ENCODE peak calls at places on chromosomes 11 and 22, in five cellular contexts. One of them, this sample, is unnamed. For H3K4me1, the result is how much of the 10 kb centered on the place peaks cover.

GRCh38 chr11:101470881-101471535 is 112.8 kb downstream of the TRPC6 start:
- DNase-seq in adrenal gland: no peak
- DNase-seq in Panc1: no peak
- DNase-seq in CD8-positive, alpha-beta T cell: no peak
- DNase-seq in pancreas: no peak
- DNase-seq in this sample: no peak

GRCh38 chr11:104060820-104061219 is 24.4 kb downstream of the DDI1 start:
- DNase-seq in pancreas: no peak
- DNase-seq in CD8-positive, alpha-beta T cell: no peak
- DNase-seq in Panc1: no peak
- DNase-seq in adrenal gland: no peak
- DNase-seq in this sample: no peak

GRCh38 chr22:37906364-37907008 is 389 bp downstream of the MICALL1 start:
- DNase-seq in CD8-positive, alpha-beta T cell: no peak
- DNase-seq in adrenal gland: no peak
- DNase-seq in Panc1: no peak
- DNase-seq in pancreas: peak
- DNase-seq in this sample: peak

GRCh38 chr22:32957093-32957835 is 100.9 kb downstream of the SYN3 start:
- DNase-seq in pancreas: no peak
- DNase-seq in adrenal gland: no peak
- DNase-seq in Panc1: no peak
- DNase-seq in CD8-positive, alpha-beta T cell: no peak
- DNase-seq in this sample: no peak

GRCh38 chr22:50576070-50576469 is 2.2 kb downstream of the CPT1B start:
- DNase-seq in pancreas: no peak
- DNase-seq in adrenal gland: no peak
- DNase-seq in CD8-positive, alpha-beta T cell: no peak
- DNase-seq in Panc1: no peak
- DNase-seq in this sample: no peak

GRCh38 chr11:81995907-81996306 is 737.8 kb downstream of the FAM181B start:
- DNase-seq in pancreas: no peak
- DNase-seq in Panc1: no peak
- DNase-seq in CD8-positive, alpha-beta T cell: no peak
- DNase-seq in adrenal gland: no peak
- DNase-seq in this sample: no peak

GRCh38 chr11:44955019-44955738 is 4.5 kb upstream of the TP53I11 start:
- DNase-seq in Panc1: no peak
- DNase-seq in pancreas: no peak
- DNase-seq in adrenal gland: peak
- DNase-seq in CD8-positive, alpha-beta T cell: no peak
- DNase-seq in this sample: no peak

GRCh38 chr11:83220279-83220678 is 26.8 kb downstream of the ANKRD42 start:
- DNase-seq in adrenal gland: no peak
- DNase-seq in CD8-positive, alpha-beta T cell: no peak
- DNase-seq in Panc1: no peak
- DNase-seq in pancreas: no peak
- DNase-seq in this sample: no peak

GRCh38 chr11:19432370-19433163 is 191.8 kb upstream of the E2F8 start:
- DNase-seq in adrenal gland: no peak
- DNase-seq in CD8-positive, alpha-beta T cell: no peak
- DNase-seq in Panc1: no peak
- DNase-seq in pancreas: no peak
- DNase-seq in this sample: peak

GRCh38 chr11:93169950-93170561 is 27.7 kb downstream of the SLC36A4 start:
- DNase-seq in adrenal gland: no peak
- DNase-seq in Panc1: peak
- DNase-seq in CD8-positive, alpha-beta T cell: no peak
- DNase-seq in pancreas: no peak
- DNase-seq in this sample: peak

GRCh38 chr11:114090976-114091375 is 31.5 kb downstream of the ZBTB16 start:
- DNase-seq in adrenal gland: no peak
- DNase-seq in CD8-positive, alpha-beta T cell: no peak
- DNase-seq in pancreas: no peak
- DNase-seq in Panc1: no peak
- DNase-seq in this sample: no peak

GRCh38 chr11:114088216-114088615 is 28.7 kb downstream of the ZBTB16 start:
- DNase-seq in pancreas: no peak
- DNase-seq in adrenal gland: no peak
- DNase-seq in CD8-positive, alpha-beta T cell: no peak
- DNase-seq in Panc1: no peak
- DNase-seq in this sample: no peak

GRCh38 chr11:114088836-114089235 is 29.3 kb downstream of the ZBTB16 start:
- DNase-seq in Panc1: no peak
- DNase-seq in CD8-positive, alpha-beta T cell: no peak
- DNase-seq in adrenal gland: no peak
- DNase-seq in pancreas: no peak
- DNase-seq in this sample: no peak

GRCh38 chr11:114090225-114090624 is 30.7 kb downstream of the ZBTB16 start:
- DNase-seq in CD8-positive, alpha-beta T cell: no peak
- DNase-seq in pancreas: no peak
- DNase-seq in Panc1: no peak
- DNase-seq in adrenal gland: no peak
- DNase-seq in this sample: no peak

DNA sequence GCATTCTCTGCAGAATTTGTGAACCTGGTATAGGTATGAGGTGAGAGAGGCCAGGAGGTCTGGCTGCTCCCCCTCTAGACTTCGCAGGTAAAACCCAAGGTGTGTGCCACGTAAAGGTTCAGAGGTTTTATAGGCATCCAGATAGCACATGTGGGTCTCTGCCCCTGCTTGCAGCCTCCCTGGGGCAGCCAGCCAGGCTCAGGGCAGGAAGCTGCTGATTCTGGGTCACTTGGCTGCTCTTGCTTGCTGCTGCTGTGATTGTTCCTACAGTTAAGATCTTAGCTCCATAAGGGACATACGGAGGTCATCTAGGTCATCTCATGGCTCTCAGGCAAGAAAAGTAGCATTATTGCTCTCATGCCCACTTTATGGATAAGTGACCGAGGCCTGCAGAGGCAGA is 30.2 kb downstream of the ZBTB16 start:
- DNase-seq in Panc1: no peak
- DNase-seq in pancreas: no peak
- DNase-seq in CD8-positive, alpha-beta T cell: no peak
- DNase-seq in adrenal gland: peak
- DNase-seq in this sample: no peak
- H3K27ac ChIP-seq in Panc1: no peak
- H3K27ac ChIP-seq in pancreas: no peak
- H3K27ac ChIP-seq in CD8-positive, alpha-beta T cell: no peak
- H3K27ac ChIP-seq in adrenal gland: no peak
- H3K27ac ChIP-seq in this sample: no peak

GRCh38 chr11:60315866-60316265 is 11.2 kb upstream of the MS4A6E start:
- DNase-seq in adrenal gland: no peak
- DNase-seq in Panc1: no peak
- DNase-seq in CD8-positive, alpha-beta T cell: no peak
- DNase-seq in pancreas: no peak
- DNase-seq in this sample: no peak

GRCh38 chr11:60314607-60315321 is 12.3 kb upstream of the MS4A6E start:
- DNase-seq in pancreas: no peak
- DNase-seq in adrenal gland: no peak
- DNase-seq in CD8-positive, alpha-beta T cell: no peak
- DNase-seq in Panc1: no peak
- DNase-seq in this sample: no peak

GRCh38 chr11:60321051-60321450 is 6.0 kb upstream of the MS4A6E start:
- DNase-seq in adrenal gland: no peak
- DNase-seq in pancreas: no peak
- DNase-seq in CD8-positive, alpha-beta T cell: no peak
- DNase-seq in Panc1: no peak
- DNase-seq in this sample: no peak

GRCh38 chr11:60318726-60319125 is 8.3 kb upstream of the MS4A6E start:
- DNase-seq in CD8-positive, alpha-beta T cell: no peak
- DNase-seq in adrenal gland: no peak
- DNase-seq in Panc1: no peak
- DNase-seq in pancreas: no peak
- DNase-seq in this sample: no peak

GRCh38 chr11:60316317-60316716 is 10.7 kb upstream of the MS4A6E start:
- DNase-seq in CD8-positive, alpha-beta T cell: no peak
- DNase-seq in pancreas: no peak
- DNase-seq in adrenal gland: no peak
- DNase-seq in Panc1: no peak
- DNase-seq in this sample: no peak
- TF ChIP-seq CTCF in CD8-positive, alpha-beta T cell: no peak
- TF ChIP-seq CTCF in pancreas: no peak
- TF ChIP-seq CTCF in adrenal gland: no peak
- TF ChIP-seq CTCF in Panc1: no peak
- TF ChIP-seq CTCF in this sample: no peak

GRCh38 chr11:95915051-95915450 is 8.9 kb downstream of the MTMR2 start:
- DNase-seq in adrenal gland: no peak
- DNase-seq in Panc1: no peak
- DNase-seq in CD8-positive, alpha-beta T cell: no peak
- DNase-seq in pancreas: no peak
- DNase-seq in this sample: no peak
- H3K4me1 ChIP-seq in adrenal gland: under half
- H3K4me1 ChIP-seq in Panc1: under half
- H3K4me1 ChIP-seq in CD8-positive, alpha-beta T cell: under half
- H3K4me1 ChIP-seq in pancreas: under half
- H3K4me1 ChIP-seq in this sample: under half

DNA sequence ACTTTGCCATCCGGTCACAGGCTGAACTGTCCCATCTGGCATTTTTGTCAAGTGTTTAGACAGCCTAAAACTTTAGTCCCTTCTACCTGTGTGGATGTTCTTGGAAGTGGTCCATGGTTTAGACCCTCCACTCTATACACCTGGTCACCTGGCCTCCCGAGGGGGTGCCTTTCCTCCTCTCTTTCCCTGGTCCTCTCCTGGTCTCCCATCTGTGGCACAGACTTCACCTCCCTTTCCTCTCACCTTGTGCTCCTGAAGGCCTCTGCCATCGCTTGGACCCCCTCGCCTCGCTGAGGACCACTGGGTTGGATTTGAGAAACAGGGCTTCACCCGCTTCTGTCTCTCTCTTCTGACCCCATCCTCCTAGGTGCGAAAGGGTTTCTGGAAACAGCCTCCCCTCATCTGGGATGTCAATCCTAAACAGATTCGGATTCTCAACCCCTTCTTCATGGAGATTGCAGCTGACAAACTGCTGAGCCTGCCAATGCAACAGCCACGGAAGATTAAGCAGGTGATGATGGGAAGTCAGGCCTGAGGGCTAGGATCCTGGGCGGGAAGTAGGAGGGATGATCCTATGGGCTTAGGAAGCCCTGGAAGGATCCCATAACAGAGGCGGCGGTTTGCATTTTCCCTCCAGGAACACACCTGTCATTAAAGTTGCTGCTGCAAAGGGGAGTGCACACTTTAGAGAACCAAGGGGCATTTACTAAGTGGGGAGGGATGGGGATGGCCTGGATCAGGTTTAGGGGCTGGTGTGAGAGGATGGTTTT is 53.6 kb downstream of the ST3GAL4 start:
- DNase-seq in adrenal gland: no peak
- DNase-seq in Panc1: no peak
- DNase-seq in pancreas: no peak
- DNase-seq in CD8-positive, alpha-beta T cell: no peak
- DNase-seq in this sample: no peak
- H3K27ac ChIP-seq in adrenal gland: no peak
- H3K27ac ChIP-seq in Panc1: no peak
- H3K27ac ChIP-seq in pancreas: no peak
- H3K27ac ChIP-seq in CD8-positive, alpha-beta T cell: no peak
- H3K27ac ChIP-seq in this sample: no peak

GRCh38 chr11:36945384-36945783 is 347.3 kb upstream of the RAG2 start:
- DNase-seq in pancreas: no peak
- DNase-seq in Panc1: no peak
- DNase-seq in CD8-positive, alpha-beta T cell: no peak
- DNase-seq in adrenal gland: no peak
- DNase-seq in this sample: peak
- TF ChIP-seq CTCF in pancreas: peak
- TF ChIP-seq CTCF in Panc1: peak
- TF ChIP-seq CTCF in CD8-positive, alpha-beta T cell: no peak
- TF ChIP-seq CTCF in adrenal gland: no peak
- TF ChIP-seq CTCF in this sample: peak

GRCh38 chr22:41478891-41479521 is 10.1 kb downstream of the ACO2 start:
- DNase-seq in pancreas: no peak
- DNase-seq in CD8-positive, alpha-beta T cell: no peak
- DNase-seq in Panc1: no peak
- DNase-seq in adrenal gland: peak
- DNase-seq in this sample: no peak
- H3K4me1 ChIP-seq in pancreas: under half
- H3K4me1 ChIP-seq in CD8-positive, alpha-beta T cell: under half
- H3K4me1 ChIP-seq in Panc1: under half
- H3K4me1 ChIP-seq in adrenal gland: under half
- H3K4me1 ChIP-seq in this sample: under half

DNA sequence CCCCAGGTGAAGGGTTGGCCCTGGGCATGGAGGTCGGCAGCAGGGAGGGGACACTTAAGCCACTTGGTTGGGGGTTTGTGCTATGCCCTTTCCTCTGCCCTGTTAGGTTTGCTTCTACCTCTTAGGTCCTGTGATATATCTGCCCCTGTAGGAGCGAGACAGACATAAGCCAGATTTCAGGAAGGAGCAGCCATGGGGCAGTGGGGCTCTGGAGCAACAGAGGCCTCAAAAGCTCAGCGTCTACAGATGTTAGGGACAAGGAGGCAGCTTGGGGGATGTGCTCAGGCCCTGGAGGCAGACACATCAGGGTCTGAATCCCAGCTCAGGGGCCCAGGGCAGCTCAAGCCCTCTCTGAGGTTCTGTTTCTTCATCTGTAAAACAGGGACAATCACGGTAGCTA is 27.2 kb upstream of the KCNQ1OT1 start:
- DNase-seq in adrenal gland: no peak
- DNase-seq in Panc1: no peak
- DNase-seq in CD8-positive, alpha-beta T cell: no peak
- DNase-seq in pancreas: no peak
- DNase-seq in this sample: no peak
- H3K27ac ChIP-seq in adrenal gland: no peak
- H3K27ac ChIP-seq in Panc1: no peak
- H3K27ac ChIP-seq in CD8-positive, alpha-beta T cell: no peak
- H3K27ac ChIP-seq in pancreas: peak
- H3K27ac ChIP-seq in this sample: no peak

DNA sequence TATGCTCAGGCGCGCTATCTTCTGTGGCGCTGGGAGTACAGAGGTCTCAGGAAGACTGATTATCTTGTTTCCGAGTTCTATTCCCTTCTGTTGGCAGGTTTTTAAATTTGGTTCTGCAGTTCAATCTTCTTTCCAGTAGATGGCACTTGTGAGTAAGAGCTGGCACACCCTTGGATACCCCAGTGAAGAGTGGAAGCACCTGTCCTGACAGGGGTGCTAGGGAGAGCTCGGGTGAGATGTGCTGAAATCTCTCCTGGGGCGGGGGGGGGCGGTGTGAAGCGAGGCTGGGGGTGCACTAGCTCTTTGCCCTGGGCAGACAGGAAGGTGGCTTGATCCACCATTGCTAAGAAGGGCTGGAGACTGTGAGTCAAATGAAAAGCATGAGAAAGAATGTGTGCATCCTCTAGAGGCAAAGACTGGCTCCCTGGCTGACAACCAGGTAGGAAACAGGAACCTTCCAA is 679.9 kb upstream of the CCDC179 start:
- DNase-seq in pancreas: peak
- DNase-seq in Panc1: peak
- DNase-seq in CD8-positive, alpha-beta T cell: no peak
- DNase-seq in adrenal gland: no peak
- DNase-seq in this sample: peak
- TF ChIP-seq CTCF in pancreas: peak
- TF ChIP-seq CTCF in Panc1: peak
- TF ChIP-seq CTCF in CD8-positive, alpha-beta T cell: no peak
- TF ChIP-seq CTCF in adrenal gland: peak
- TF ChIP-seq CTCF in this sample: peak

This sample was measured in OCI-LY7.